ENCODE peak calls at places on chromosomes 2 and 18, in five cellular contexts. O is SJSA1, Z is HepG2, G is heart left ventricle, H is transverse colon. X is an unnamed sample.

GRCh38 chr2:108637304-108637669 is 82.0 kb upstream of the RANBP2 start:
- DNase-seq in H (no peak), Z (peak), O (peak), G (no peak), X (no peak)

GRCh38 chr2:44269831-44270230 is 5.4 kb upstream of the SLC3A1 start:
- DNase-seq in O (no peak), Z (no peak), G (no peak), H (no peak), X (no peak)

GRCh38 chr2:106147665-106148064 is 46.4 kb downstream of the UXS1 start:
- DNase-seq in H (no peak), Z (no peak), O (no peak), G (no peak), X (peak)

GRCh38 chr2:206443735-206444527 is 599 bp downstream of the ADAM23 start:
- DNase-seq in O (peak), H (no peak), Z (no peak), G (peak), X (no peak)

GRCh38 chr2:160512484-160512883 is 18.9 kb upstream of the RBMS1 start:
- DNase-seq in Z (no peak), G (no peak), O (no peak), H (no peak), X (no peak)

GRCh38 chr18:62736077-62736476 is 20.7 kb downstream of the PHLPP1 start:
- DNase-seq in Z (no peak), G (no peak), O (no peak), H (no peak), X (no peak)

GRCh38 chr2:156021326-156022040 is 311.0 kb downstream of the NR4A2 start:
- DNase-seq in O (no peak), G (no peak), Z (no peak), H (no peak), X (no peak)

GRCh38 chr2:218658671-218659257 is 659 bp downstream of the ZNF142 start:
- DNase-seq in O (peak), G (no peak), H (peak), Z (peak), X (peak)

GRCh38 chr2:44897406-44897805 is 44.1 kb upstream of the SIX3 start:
- DNase-seq in G (no peak), Z (no peak), H (no peak), O (no peak), X (no peak)

GRCh38 chr2:64462940-64463339 is 9.0 kb downstream of the LGALSL start:
- DNase-seq in O (no peak), Z (no peak), G (no peak), H (no peak), X (no peak)

GRCh38 chr2:237213325-237214040 is 127.8 kb downstream of the COPS8 start:
- DNase-seq in G (no peak), O (peak), H (peak), Z (no peak), X (no peak)

GRCh38 chr2:104656496-104657310 is 197.2 kb upstream of the POU3F3 start:
- DNase-seq in Z (no peak), H (no peak), O (no peak), G (no peak), X (no peak)

GRCh38 chr2:188320861-188321260 is 29.2 kb downstream of the GULP1 start:
- DNase-seq in G (no peak), H (no peak), Z (no peak), O (no peak), X (no peak)

GRCh38 chr2:43174368-43175186 is 51.8 kb downstream of the ZFP36L2 start:
- DNase-seq in G (peak), Z (no peak), O (peak), H (peak), X (no peak)

GRCh38 chr2:11936761-11937160 is 190.3 kb downstream of the LPIN1 start:
- DNase-seq in G (no peak), Z (no peak), H (no peak), O (no peak), X (no peak)

GRCh38 chr18:30730915-30731314 is 311.6 kb downstream of the DSC3 start:
- DNase-seq in Z (no peak), G (no peak), O (no peak), H (no peak), X (no peak)

GRCh38 chr2:99729104-99729503 is 239.3 kb upstream of the REV1 start:
- DNase-seq in O (no peak), H (no peak), Z (no peak), G (no peak), X (no peak)

GRCh38 chr18:41974661-41975286 is 19.7 kb downstream of the PIK3C3 start:
- DNase-seq in H (no peak), Z (no peak), G (no peak), O (no peak), X (peak)

GRCh38 chr18:58965291-58965929 is 100.7 kb downstream of the ZNF532 start:
- DNase-seq in G (no peak), Z (no peak), O (no peak), H (no peak), X (no peak)
- H3K4me3 ChIP-seq in G (no peak), Z (no peak), O (no peak), H (no peak), X (no peak)

DNA sequence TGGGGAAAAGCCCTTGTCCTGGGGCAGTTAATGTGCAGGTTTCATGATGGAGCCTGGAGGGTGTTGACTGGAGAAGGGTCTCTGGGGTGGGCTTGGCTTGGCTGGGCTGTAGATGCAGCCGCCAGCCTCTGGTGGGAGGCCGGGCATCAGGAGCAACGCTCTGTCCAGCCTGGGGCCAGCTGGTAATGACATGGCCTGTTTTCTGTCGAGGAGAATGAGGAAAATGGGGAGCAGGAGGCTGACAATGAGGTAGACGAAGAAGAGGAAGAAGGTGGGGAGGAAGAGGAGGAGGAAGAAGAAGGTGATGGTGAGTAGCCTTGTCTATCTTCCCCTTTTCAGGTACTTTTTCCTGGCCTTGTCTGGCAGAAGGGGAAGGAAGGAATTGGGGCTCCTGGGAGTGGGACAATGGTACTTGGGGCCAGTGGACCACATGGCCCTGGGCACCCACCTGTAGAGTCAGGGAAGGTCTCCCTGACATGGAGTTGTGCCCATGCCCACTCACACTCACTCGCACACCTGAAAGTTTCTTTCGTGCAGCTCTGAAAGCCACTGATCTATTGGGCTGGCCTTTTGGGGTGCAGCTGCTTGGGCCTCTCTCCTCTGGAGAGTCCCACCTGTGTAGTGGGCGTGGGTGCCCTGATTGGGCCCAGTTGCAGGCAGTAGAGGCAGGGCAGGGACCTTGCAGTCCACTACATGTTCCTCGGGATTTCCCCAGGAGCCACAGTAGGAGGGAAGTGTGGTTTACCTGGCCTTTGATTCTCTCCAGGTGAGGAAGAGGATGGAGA is 3.5 kb downstream of the PTMA start:
- DNase-seq in G (peak), O (no peak), Z (no peak), H (peak), X (no peak)
- H3K4me3 ChIP-seq in G (no peak), O (no peak), Z (peak), H (peak), X (peak)

GRCh38 chr2:45923701-45924100 is 272.2 kb downstream of the PRKCE start:
- DNase-seq in Z (no peak), G (no peak), H (no peak), O (no peak), X (no peak)
- H3K4me3 ChIP-seq in Z (no peak), G (no peak), H (no peak), O (no peak), X (no peak)

GRCh38 chr2:27714851-27715291 is 51.2 kb downstream of the SLC4A1AP start:
- DNase-seq in Z (no peak), G (no peak), O (no peak), H (no peak), X (no peak)
- H3K4me3 ChIP-seq in Z (peak), G (peak), O (peak), H (peak), X (no peak)

GRCh38 chr2:96876811-96877437 is 7.0 kb upstream of the SEMA4C start:
- DNase-seq in G (no peak), Z (no peak), H (no peak), O (no peak), X (no peak)

GRCh38 chr2:96876036-96876810 is 6.3 kb upstream of the SEMA4C start:
- DNase-seq in H (no peak), Z (no peak), O (no peak), G (peak), X (no peak)

GRCh38 chr2:96873651-96874096 is 3.8 kb upstream of the SEMA4C start:
- DNase-seq in H (peak), Z (no peak), G (peak), O (no peak), X (no peak)

GRCh38 chr2:96874099-96874831 is 4.4 kb upstream of the SEMA4C start:
- DNase-seq in H (no peak), G (peak), O (no peak), Z (no peak), X (no peak)

DNA sequence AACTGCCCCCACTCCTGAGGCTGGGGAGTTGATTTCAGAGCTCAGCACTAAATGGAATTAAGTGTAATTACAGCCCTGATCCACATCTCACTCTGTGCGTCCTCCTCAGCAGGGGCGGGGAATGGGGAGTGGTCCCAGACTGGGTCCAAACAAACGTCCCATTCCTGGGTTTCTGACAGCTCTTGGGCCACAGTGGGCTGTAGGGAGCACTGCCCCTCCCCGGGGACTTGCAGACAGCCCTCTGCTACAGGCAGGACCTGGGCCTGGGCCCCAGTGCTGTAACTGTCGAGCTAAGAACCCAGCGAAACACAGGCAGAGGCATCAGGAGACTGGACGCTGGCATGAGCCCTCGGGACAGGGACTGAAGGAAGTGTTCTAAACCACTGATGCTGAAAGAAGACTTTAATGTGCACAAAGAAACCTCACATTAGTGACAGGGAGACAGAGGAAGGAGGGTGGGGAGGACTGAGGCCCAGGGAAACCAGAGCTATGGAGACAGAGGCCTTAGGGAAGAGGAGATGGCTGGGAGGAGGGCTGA is 5.7 kb upstream of the SEMA4C start:
- DNase-seq in G (no peak), Z (peak), H (no peak), O (no peak), X (no peak)
- H3K4me3 ChIP-seq in G (no peak), Z (no peak), H (no peak), O (no peak), X (no peak)

GRCh38 chr2:9347411-9347853 is 75.9 kb downstream of the ITGB1BP1 start:
- DNase-seq in O (no peak), Z (no peak), H (peak), G (no peak), X (no peak)
- H3K4me3 ChIP-seq in O (no peak), Z (no peak), H (no peak), G (no peak), X (no peak)

DNA sequence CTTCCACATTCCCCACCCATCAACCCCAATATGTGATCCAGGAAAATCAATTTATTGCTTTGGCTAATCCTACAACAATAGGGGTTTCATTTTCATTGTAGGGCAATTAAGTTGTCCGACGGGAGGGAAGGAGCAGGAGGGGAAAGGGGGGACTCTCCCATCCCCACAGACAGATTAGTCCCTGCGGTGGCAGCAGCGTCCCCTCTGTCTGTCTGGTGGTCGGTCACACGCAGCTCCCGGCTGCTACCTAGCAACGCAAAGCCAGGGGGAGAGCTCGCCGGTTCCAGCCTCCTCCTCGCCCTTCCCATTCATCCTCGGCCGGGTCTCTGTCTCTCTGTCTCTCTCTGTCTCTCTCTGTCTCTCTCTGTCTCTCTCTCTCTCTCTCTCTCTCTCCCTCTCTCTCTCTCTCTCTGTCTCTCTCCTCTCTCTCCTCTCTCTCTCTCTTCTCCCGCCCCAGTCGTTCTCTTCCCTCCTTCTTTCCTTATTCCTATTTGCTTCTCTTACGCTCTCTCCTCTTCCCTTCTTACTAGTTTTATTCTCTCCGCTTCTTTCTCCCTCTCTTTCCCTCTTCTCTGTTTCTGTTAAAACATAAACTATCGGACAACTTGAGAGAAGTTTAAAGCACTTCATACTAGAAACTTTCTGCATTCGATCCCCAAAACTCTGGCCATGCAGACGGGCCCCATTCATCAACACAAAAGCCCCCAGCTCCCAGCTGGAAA is 1.2 kb downstream of the LRP2 start:
- DNase-seq in G (no peak), H (no peak), O (peak), Z (no peak), X (no peak)
- H3K4me3 ChIP-seq in G (no peak), H (peak), O (no peak), Z (no peak), X (no peak)